ENCODE peak calls at places on chromosomes 13 and 19, in four cellular contexts. F, E, K and O are unnamed samples.
A peak's percentile ranks its signal among the peaks of the same experiment; 100 is the strongest.

GRCh38 chr13:22938576-22938975 is 242.2 kb upstream of the SGCG start:
- DNase-seq in F (no peak), E (no peak), K (no peak), O (no peak)

GRCh38 chr13:78611040-78611439 is 7.7 kb upstream of the POU4F1 start:
- DNase-seq in K (no peak), E (no peak), F (no peak), O (no peak)

GRCh38 chr19:45443462-45444317 is 20.0 kb upstream of the ERCC1 start:
- DNase-seq in F (no peak), E (peak; percentile 54), K (peak; percentile 81), O (peak; percentile 66)

GRCh38 chr13:66508153-66508909 is 721.8 kb downstream of the PCDH9 start:
- DNase-seq in K (peak; percentile 69), F (no peak), E (no peak), O (no peak)

GRCh38 chr13:50309200-50309848 is 294.1 kb downstream of the KCNRG start:
- DNase-seq in F (no peak), K (peak; percentile 43), E (no peak), O (no peak)

GRCh38 chr19:16068696-16069259 is 7.5 kb upstream of the TPM4 start:
- DNase-seq in K (no peak), E (no peak), F (no peak), O (no peak)

GRCh38 chr13:57969961-57970360 is 338.4 kb downstream of the PCDH17 start:
- DNase-seq in K (no peak), E (no peak), F (no peak), O (no peak)

GRCh38 chr13:88294368-88294767 is 623.2 kb downstream of the SLITRK5 start:
- DNase-seq in F (no peak), E (no peak), K (no peak), O (no peak)

GRCh38 chr13:30196025-30196424 is 111.3 kb downstream of the KATNAL1 start:
- DNase-seq in F (no peak), K (no peak), E (no peak), O (no peak)

GRCh38 chr19:31280266-31281006 is 68.8 kb downstream of the TSHZ3 start:
- DNase-seq in E (no peak), K (no peak), F (no peak), O (peak; percentile 34)

GRCh38 chr13:110445183-110445582 is 116.3 kb downstream of the RAB20 start:
- DNase-seq in E (no peak), F (no peak), K (no peak), O (no peak)

GRCh38 chr13:101520672-101521071 is 68.2 kb downstream of the ITGBL1 start:
- DNase-seq in E (no peak), K (peak; percentile 64), F (no peak), O (no peak)

GRCh38 chr19:38793186-38793585 is 4.2 kb downstream of the LGALS7B start:
- DNase-seq in K (peak; percentile 61), F (no peak), E (no peak), O (no peak)

GRCh38 chr13:74325106-74325505 is 190.9 kb upstream of the KLF12 start:
- DNase-seq in E (no peak), K (peak; percentile 82), F (peak; percentile 57), O (peak; percentile 79)